ENCODE peak calls at places on chromosomes 7 and 10, in four cellular contexts. R, B, I and L are unnamed samples.

GRCh38 chr7:1742555-1743303 is 72.7 kb downstream of the ELFN1 start:
- DNase-seq in B (peak), R (no peak), I (no peak), L (no peak)

GRCh38 chr10:118835682-118836326 is 81.0 kb upstream of the CACUL1 start:
- DNase-seq in B (no peak), I (no peak), R (peak), L (no peak)

GRCh38 chr7:64869912-64870562 is 33.0 kb upstream of the ZNF273 start:
- DNase-seq in I (no peak), B (no peak), R (no peak), L (no peak)

GRCh38 chr10:73875139-73875475 is 752 bp upstream of the CAMK2G start:
- DNase-seq in B (no peak), I (no peak), R (no peak), L (no peak)

GRCh38 chr7:55275291-55276200 is 89.6 kb upstream of the LANCL2 start:
- DNase-seq in R (no peak), I (no peak), B (no peak), L (no peak)

GRCh38 chr10:125020871-125021270 is 78.9 kb downstream of the ZRANB1 start:
- DNase-seq in B (no peak), R (no peak), I (no peak), L (no peak)

GRCh38 chr7:157618091-157618726 is 281.4 kb downstream of the DNAJB6 start:
- DNase-seq in B (no peak), R (no peak), I (no peak), L (no peak)

GRCh38 chr10:102449321-102450123 is 1.8 kb downstream of the C10orf95 start:
- DNase-seq in R (peak), B (peak), I (peak), L (no peak)

GRCh38 chr10:42926831-42927230 is 144.2 kb downstream of the BMS1 start:
- DNase-seq in B (peak), R (peak), I (no peak), L (no peak)

GRCh38 chr10:116683821-116684220 is 58.5 kb downstream of the HSPA12A start:
- DNase-seq in I (no peak), R (no peak), B (no peak), L (no peak)
- TF ChIP-seq CTCF in I (no peak), R (no peak), B (no peak), L (no peak)

DNA sequence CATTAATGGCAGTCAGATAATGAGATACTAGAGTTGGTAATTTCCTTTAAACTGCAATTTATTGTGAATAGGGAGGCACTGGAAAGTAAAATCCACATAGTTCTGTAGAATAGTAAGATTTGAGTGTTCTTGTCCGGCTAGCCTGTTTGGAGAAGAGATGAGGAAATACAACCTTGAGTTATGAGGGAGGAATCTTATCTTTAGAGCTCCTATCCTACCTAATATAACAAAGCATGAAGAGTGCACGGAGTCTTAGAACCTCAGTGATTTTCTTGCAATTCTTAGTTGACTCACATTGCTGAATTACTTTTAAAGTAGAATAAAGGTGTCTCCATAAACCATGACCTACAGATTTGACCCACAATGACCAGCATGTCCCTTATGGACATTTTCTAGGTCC is 73.4 kb downstream of the ATAD1 start:
- DNase-seq in I (no peak), R (no peak), B (no peak), L (no peak)
- TF ChIP-seq CTCF in I (no peak), R (no peak), B (no peak), L (no peak)

GRCh38 chr7:37853468-37853867 is 5.1 kb downstream of the NME8 start:
- DNase-seq in B (peak), I (no peak), R (no peak), L (no peak)
- TF ChIP-seq CTCF in B (peak), I (peak), R (peak), L (no peak)

GRCh38 chr7:107128217-107128616 is 40.6 kb upstream of the HBP1 start:
- DNase-seq in I (no peak), R (no peak), B (no peak), L (no peak)
- TF ChIP-seq CTCF in I (no peak), R (no peak), B (no peak), L (no peak)